ENCODE peak calls at places on chromosomes 4 and X, in nine cellular contexts. J, S, E, F, W, Y, T, O and K are unnamed samples.

GRCh38 chr4:103853627-103854026 is 133.8 kb upstream of the TACR3 start:
- DNase-seq in J (no peak), S (no peak), E (peak; percentile 18), F (no peak), W (no peak), Y (no peak), T (no peak), O (no peak), K (no peak)

GRCh38 chrX:17654116-17654515 is 83.2 kb upstream of the SCML1 start:
- DNase-seq in J (no peak), S (no peak), E (no peak), F (no peak), W (peak; percentile 11), Y (no peak), T (no peak), O (no peak), K (no peak)

GRCh38 chrX:13448941-13449340 is 120.5 kb upstream of the EGFL6 start:
- DNase-seq in J (no peak), S (no peak), E (no peak), F (no peak), W (no peak), Y (no peak), T (no peak), O (no peak), K (no peak)

GRCh38 chrX:44352739-44353138 is 9.3 kb upstream of the EFHC2 start:
- DNase-seq in J (no peak), S (no peak), E (no peak), F (no peak), W (no peak), Y (no peak), T (no peak), O (no peak), K (no peak)

GRCh38 chrX:1661048-1661921 is 46.4 kb downstream of the ASMT start:
- DNase-seq in J (no peak), S (peak; percentile 18), E (no peak), F (peak; percentile 79), W (peak; percentile 91), Y (no peak), T (peak; percentile 63), O (peak; percentile 98), K (peak; percentile 87)

GRCh38 chrX:63330681-63331080 is 20.5 kb downstream of the SPIN4 start:
- DNase-seq in J (peak; percentile 10), S (no peak), E (peak; percentile 41), F (no peak), W (no peak), Y (no peak), T (no peak), O (no peak), K (no peak)

GRCh38 chr4:41222259-41222658 is 7.9 kb upstream of the APBB2 start:
- DNase-seq in J (no peak), S (no peak), E (no peak), F (no peak), W (no peak), Y (no peak), T (no peak), O (no peak), K (no peak)

GRCh38 chr4:23373269-23373668 is 516.6 kb downstream of the PPARGC1A start:
- DNase-seq in J (peak; percentile 14), S (no peak), E (peak; percentile 90), F (no peak), W (no peak), Y (no peak), T (peak; percentile 16), O (no peak), K (no peak)

GRCh38 chrX:42755820-42756219 is 22.1 kb downstream of the PPP1R2C start:
- DNase-seq in J (peak; percentile 43), S (no peak), E (peak; percentile 31), F (peak; percentile 80), W (no peak), Y (no peak), T (no peak), O (no peak), K (peak; percentile 64)

GRCh38 chrX:104166735-104167436 is 633 bp downstream of the FAM199X start:
- DNase-seq in J (no peak), S (no peak), E (peak; percentile 1), F (peak; percentile 74), W (no peak), Y (no peak), T (no peak), O (no peak), K (peak; percentile 52)

GRCh38 chr4:48033825-48034413 is 17.3 kb downstream of the NIPAL1 start:
- DNase-seq in J (peak; percentile 80), S (peak; percentile 30), E (peak; percentile 28), F (no peak), W (peak; percentile 36), Y (no peak), T (no peak), O (no peak), K (no peak)

GRCh38 chr4:168784786-168785461 is 225.1 kb downstream of the CBR4 start:
- DNase-seq in J (peak; percentile 71), S (no peak), E (peak; percentile 77), F (no peak), W (no peak), Y (no peak), T (no peak), O (no peak), K (no peak)

GRCh38 chr4:125091031-125091540 is 223.7 kb upstream of the FAT4 start:
- DNase-seq in J (no peak), S (no peak), E (no peak), F (no peak), W (no peak), Y (no peak), T (no peak), O (no peak), K (no peak)

GRCh38 chr4:39022241-39022640 is 10.0 kb downstream of the TMEM156 start:
- DNase-seq in J (no peak), S (no peak), E (no peak), F (no peak), W (no peak), Y (no peak), T (no peak), O (no peak), K (no peak)

GRCh38 chr4:81930506-81931238 is 443.1 kb downstream of the HNRNPD start:
- DNase-seq in J (no peak), S (no peak), E (no peak), F (no peak), W (no peak), Y (no peak), T (no peak), O (no peak), K (no peak)

GRCh38 chrX:122622800-122623199 is 561.3 kb upstream of the GRIA3 start:
- DNase-seq in J (no peak), S (no peak), E (no peak), F (no peak), W (no peak), Y (no peak), T (no peak), O (no peak), K (no peak)

GRCh38 chr4:121943941-121944340 is 7.9 kb downstream of the TRPC3 start:
- DNase-seq in J (peak; percentile 14), S (no peak), E (no peak), F (no peak), W (no peak), Y (no peak), T (no peak), O (peak; percentile 81), K (no peak)

GRCh38 chr4:102438396-102438795 is 62.8 kb upstream of the NFKB1 start:
- DNase-seq in J (no peak), S (peak; percentile 62), E (peak; percentile 60), F (no peak), W (no peak), Y (no peak), T (no peak), O (no peak), K (no peak)

GRCh38 chr4:7128651-7129050 is 60.8 kb upstream of the GRPEL1 start:
- DNase-seq in J (no peak), S (no peak), E (no peak), F (no peak), W (no peak), Y (no peak), T (no peak), O (no peak), K (peak; percentile 32)

GRCh38 chrX:14927391-14927790 is 54.2 kb downstream of the MOSPD2 start:
- DNase-seq in J (no peak), S (no peak), E (no peak), F (no peak), W (no peak), Y (no peak), T (no peak), O (no peak), K (no peak)